ENCODE peak calls at places on chromosomes 1 and 21, in nine cellular contexts. C is PC-3; V is tibial nerve; K is GM20000; B is natural killer cell treated with Interleukin-12 subunit alpha and Interleukin-12 subunit beta and Interleukin-15 and Interleukin-18, amount 100 ng/mL, for 72 hours; I is NCI-H345; H is lower lobe of right lung; S is bronchial epithelial cell; Z is stimulated activated CD4-positive, alpha-beta T cell treated with anti-CD3 and anti-CD28 coated beads, Interleukin-4, amount 100 ng/mL, for 48 hours. Y is an unnamed sample.

GRCh38 chr1:39683591-39684312 is 7.5 kb downstream of the HPCAL4 start:
- DNase-seq in V (peak), S (no peak), C (no peak), Z (no peak), H (no peak), B (no peak), K (no peak), I (no peak), Y (no peak)

GRCh38 chr21:46221664-46222435 is 6.7 kb downstream of the LSS start:
- DNase-seq in H (no peak), V (no peak), I (no peak), C (no peak), Z (no peak), K (no peak), B (no peak), S (no peak), Y (no peak)

GRCh38 chr1:36239941-36240637 is 15.8 kb downstream of the THRAP3 start:
- DNase-seq in I (peak), Z (no peak), V (no peak), K (no peak), C (no peak), S (no peak), H (no peak), B (no peak), Y (no peak)

GRCh38 chr1:245500546-245500945 is 345.8 kb downstream of the KIF26B start:
- DNase-seq in B (no peak), Z (no peak), S (peak), K (no peak), V (no peak), H (no peak), I (no peak), C (peak), Y (no peak)

GRCh38 chr1:904271-904950 is 19.3 kb upstream of the SAMD11 start:
- DNase-seq in B (peak), I (peak), Z (peak), C (peak), K (peak), H (peak), V (peak), S (peak), Y (peak)

GRCh38 chr21:37757631-37758376 is 158.5 kb downstream of the KCNJ6 start:
- DNase-seq in S (no peak), H (no peak), V (no peak), B (no peak), I (no peak), K (no peak), C (no peak), Z (no peak), Y (no peak)

GRCh38 chr21:15058718-15059316 is 6.0 kb downstream of the NRIP1 start:
- DNase-seq in K (no peak), B (no peak), S (peak), V (no peak), C (peak), I (no peak), Z (no peak), H (no peak), Y (peak)

GRCh38 chr1:18681423-18681835 is 50.8 kb downstream of the PAX7 start:
- DNase-seq in V (no peak), K (peak), B (no peak), H (no peak), I (peak), C (peak), S (peak), Z (no peak), Y (peak)

GRCh38 chr1:114270255-114271117 is 116.8 kb upstream of the SYT6 start:
- DNase-seq in V (no peak), H (no peak), Z (no peak), S (no peak), I (no peak), K (no peak), B (no peak), C (no peak), Y (no peak)

GRCh38 chr1:68183895-68184294 is 48.4 kb downstream of the WLS start:
- DNase-seq in B (no peak), H (no peak), Z (no peak), K (no peak), S (no peak), I (no peak), C (no peak), V (no peak), Y (no peak)

Y was measured in MM.1S.